ENCODE peak calls at places on chromosomes 1 and 21, in six cellular contexts. One of them, this sample, is unnamed.

GRCh38 chr1:160597705-160598104 is 18.4 kb upstream of the CD84 start:
- DNase-seq in sigmoid colon: no peak
- DNase-seq in transverse colon: no peak
- DNase-seq in vagina: no peak
- DNase-seq in H1: no peak
- DNase-seq in HCT116: no peak
- DNase-seq in this sample: no peak

GRCh38 chr1:10969267-10969970 is 43.0 kb upstream of the TARDBP start:
- DNase-seq in sigmoid colon: no peak
- DNase-seq in H1: no peak
- DNase-seq in vagina: no peak
- DNase-seq in HCT116: no peak
- DNase-seq in transverse colon: no peak
- DNase-seq in this sample: no peak

GRCh38 chr1:202964755-202965440 is 2.2 kb downstream of the CYB5R1 start:
- DNase-seq in H1: no peak
- DNase-seq in sigmoid colon: no peak
- DNase-seq in HCT116: no peak
- DNase-seq in transverse colon: no peak
- DNase-seq in vagina: no peak
- DNase-seq in this sample: no peak

GRCh38 chr1:46333300-46334029 is 7.1 kb upstream of the NSUN4 start:
- DNase-seq in HCT116: peak; percentile 65
- DNase-seq in sigmoid colon: no peak
- DNase-seq in H1: peak; percentile 34
- DNase-seq in vagina: no peak
- DNase-seq in transverse colon: no peak
- DNase-seq in this sample: no peak

GRCh38 chr1:3685229-3685628 is 32.9 kb downstream of the TP73 start:
- DNase-seq in vagina: no peak
- DNase-seq in H1: no peak
- DNase-seq in transverse colon: no peak
- DNase-seq in HCT116: no peak
- DNase-seq in sigmoid colon: no peak
- DNase-seq in this sample: peak; percentile 46

GRCh38 chr1:45213892-45214291 is 7.5 kb upstream of the ZSWIM5 start:
- DNase-seq in HCT116: no peak
- DNase-seq in transverse colon: no peak
- DNase-seq in vagina: no peak
- DNase-seq in H1: no peak
- DNase-seq in sigmoid colon: no peak
- DNase-seq in this sample: no peak

GRCh38 chr1:34163792-34164509 is 1.1 kb downstream of the CSMD2 start:
- DNase-seq in transverse colon: no peak
- DNase-seq in HCT116: no peak
- DNase-seq in vagina: no peak
- DNase-seq in H1: no peak
- DNase-seq in sigmoid colon: no peak
- DNase-seq in this sample: no peak

GRCh38 chr1:27144349-27144748 is 10.6 kb downstream of the SLC9A1 start:
- DNase-seq in transverse colon: peak; percentile 76
- DNase-seq in vagina: no peak
- DNase-seq in H1: no peak
- DNase-seq in sigmoid colon: no peak
- DNase-seq in HCT116: no peak
- DNase-seq in this sample: peak; percentile 69

GRCh38 chr1:54324750-54325704 is 81.2 kb downstream of the SSBP3 start:
- DNase-seq in sigmoid colon: peak; percentile 87
- DNase-seq in HCT116: no peak
- DNase-seq in transverse colon: no peak
- DNase-seq in H1: no peak
- DNase-seq in vagina: no peak
- DNase-seq in this sample: no peak

GRCh38 chr1:177181631-177182291 is 11.0 kb downstream of the BRINP2 start:
- DNase-seq in H1: peak; percentile 56
- DNase-seq in sigmoid colon: peak; percentile 65
- DNase-seq in HCT116: peak; percentile 33
- DNase-seq in transverse colon: peak; percentile 37
- DNase-seq in vagina: no peak
- DNase-seq in this sample: peak; percentile 6

GRCh38 chr1:114530224-114530623 is 19.2 kb upstream of the TRIM33 start:
- DNase-seq in HCT116: no peak
- DNase-seq in transverse colon: no peak
- DNase-seq in sigmoid colon: no peak
- DNase-seq in vagina: no peak
- DNase-seq in H1: no peak
- DNase-seq in this sample: no peak

GRCh38 chr1:54465351-54465811 is 59.2 kb upstream of the SSBP3 start:
- DNase-seq in HCT116: no peak
- DNase-seq in H1: no peak
- DNase-seq in sigmoid colon: peak; percentile 63
- DNase-seq in vagina: no peak
- DNase-seq in transverse colon: no peak
- DNase-seq in this sample: no peak

GRCh38 chr1:27418326-27418761 is 25.9 kb downstream of the GPR3 start:
- DNase-seq in H1: no peak
- DNase-seq in sigmoid colon: peak; percentile 95
- DNase-seq in HCT116: no peak
- DNase-seq in vagina: no peak
- DNase-seq in transverse colon: peak; percentile 64
- DNase-seq in this sample: peak; percentile 75

GRCh38 chr1:89198500-89199072 is at the start of gene GBP4:
- DNase-seq in H1: no peak
- DNase-seq in vagina: no peak
- DNase-seq in transverse colon: peak; percentile 46
- DNase-seq in HCT116: no peak
- DNase-seq in sigmoid colon: peak; percentile 70
- DNase-seq in this sample: peak; percentile 55

GRCh38 chr1:71223949-71224348 is 143.1 kb upstream of the ZRANB2 start:
- DNase-seq in transverse colon: no peak
- DNase-seq in HCT116: no peak
- DNase-seq in sigmoid colon: no peak
- DNase-seq in H1: no peak
- DNase-seq in vagina: no peak
- DNase-seq in this sample: no peak

GRCh38 chr21:46157396-46157986 is 2.1 kb upstream of the FTCD start:
- DNase-seq in sigmoid colon: peak; percentile 60
- DNase-seq in H1: no peak
- DNase-seq in vagina: peak; percentile 64
- DNase-seq in transverse colon: peak; percentile 4
- DNase-seq in HCT116: no peak
- DNase-seq in this sample: no peak

GRCh38 chr1:186793582-186793927 is 35.2 kb upstream of the PLA2G4A start:
- DNase-seq in sigmoid colon: no peak
- DNase-seq in transverse colon: no peak
- DNase-seq in H1: no peak
- DNase-seq in HCT116: no peak
- DNase-seq in vagina: no peak
- DNase-seq in this sample: no peak

GRCh38 chr1:111455642-111456031 is 6.4 kb downstream of the ATP5PB start:
- DNase-seq in transverse colon: no peak
- DNase-seq in sigmoid colon: no peak
- DNase-seq in H1: no peak
- DNase-seq in vagina: no peak
- DNase-seq in HCT116: no peak
- DNase-seq in this sample: no peak

GRCh38 chr1:216847385-216848036 is 124.3 kb upstream of the ESRRG start:
- DNase-seq in transverse colon: no peak
- DNase-seq in sigmoid colon: no peak
- DNase-seq in vagina: no peak
- DNase-seq in HCT116: no peak
- DNase-seq in H1: no peak
- DNase-seq in this sample: no peak

GRCh38 chr1:46183926-46184557 is 7.8 kb upstream of the P3R3URF start:
- DNase-seq in H1: no peak
- DNase-seq in vagina: no peak
- DNase-seq in HCT116: no peak
- DNase-seq in sigmoid colon: no peak
- DNase-seq in transverse colon: no peak
- DNase-seq in this sample: no peak

DNA sequence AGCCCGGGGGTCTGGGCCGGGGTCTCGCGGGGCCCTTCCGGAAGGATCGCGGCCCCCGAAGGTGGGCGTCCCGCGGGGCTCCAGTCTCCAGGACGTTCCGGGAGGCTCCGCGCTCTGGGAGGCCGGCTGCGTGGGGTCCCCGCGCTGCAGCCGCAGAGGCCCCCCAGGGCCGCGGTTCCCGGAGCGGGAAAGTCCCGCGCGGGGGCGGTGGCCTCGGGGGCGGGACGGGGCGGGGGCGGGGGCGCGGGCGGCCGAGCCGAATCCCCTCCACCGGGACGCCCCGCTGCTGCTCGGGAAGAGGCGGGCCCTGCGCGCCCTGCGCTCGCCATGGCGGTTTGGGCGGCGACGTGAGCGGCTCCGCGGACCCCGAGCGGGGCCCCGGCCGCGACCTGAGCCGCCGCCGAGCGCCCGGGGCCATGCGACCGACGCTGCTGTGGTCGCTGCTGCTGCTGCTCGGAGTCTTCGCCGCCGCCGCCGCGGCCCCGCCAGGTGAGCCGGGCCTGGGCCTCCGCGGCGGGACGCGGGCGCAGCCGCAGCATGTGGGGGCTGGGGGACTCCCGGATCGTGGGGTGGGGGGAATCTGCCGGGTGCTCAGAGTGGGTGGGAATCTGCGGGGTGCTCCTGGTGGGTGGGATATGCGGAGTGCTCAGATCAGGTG is at the start of gene IFNGR2:
- DNase-seq in HCT116: no peak
- DNase-seq in H1: no peak
- DNase-seq in transverse colon: peak; percentile 50
- DNase-seq in vagina: no peak
- DNase-seq in sigmoid colon: peak; percentile 70
- DNase-seq in this sample: no peak
- TF ChIP-seq POLR2A in HCT116: peak; percentile 52
- TF ChIP-seq POLR2A in H1: no peak
- TF ChIP-seq POLR2A in transverse colon: no peak
- TF ChIP-seq POLR2A in vagina: peak; percentile 31
- TF ChIP-seq POLR2A in sigmoid colon: no peak
- TF ChIP-seq POLR2A in this sample: peak; percentile 33

GRCh38 chr1:95176859-95177258 is 57.2 kb upstream of the RWDD3 start:
- DNase-seq in vagina: no peak
- DNase-seq in sigmoid colon: no peak
- DNase-seq in HCT116: no peak
- DNase-seq in transverse colon: no peak
- DNase-seq in H1: no peak
- DNase-seq in this sample: no peak

GRCh38 chr1:95183952-95184351 is 50.1 kb upstream of the RWDD3 start:
- DNase-seq in HCT116: no peak
- DNase-seq in sigmoid colon: no peak
- DNase-seq in transverse colon: no peak
- DNase-seq in H1: no peak
- DNase-seq in vagina: no peak
- DNase-seq in this sample: no peak

GRCh38 chr1:95179205-95180001 is 54.6 kb upstream of the RWDD3 start:
- DNase-seq in sigmoid colon: no peak
- DNase-seq in vagina: no peak
- DNase-seq in H1: no peak
- DNase-seq in HCT116: no peak
- DNase-seq in transverse colon: no peak
- DNase-seq in this sample: no peak
- TF ChIP-seq POLR2AphosphoS5 in sigmoid colon: peak; percentile 71
- TF ChIP-seq POLR2AphosphoS5 in vagina: no peak
- TF ChIP-seq POLR2AphosphoS5 in H1: no peak
- TF ChIP-seq POLR2AphosphoS5 in HCT116: no peak
- TF ChIP-seq POLR2AphosphoS5 in transverse colon: no peak
- TF ChIP-seq POLR2AphosphoS5 in this sample: no peak

DNA sequence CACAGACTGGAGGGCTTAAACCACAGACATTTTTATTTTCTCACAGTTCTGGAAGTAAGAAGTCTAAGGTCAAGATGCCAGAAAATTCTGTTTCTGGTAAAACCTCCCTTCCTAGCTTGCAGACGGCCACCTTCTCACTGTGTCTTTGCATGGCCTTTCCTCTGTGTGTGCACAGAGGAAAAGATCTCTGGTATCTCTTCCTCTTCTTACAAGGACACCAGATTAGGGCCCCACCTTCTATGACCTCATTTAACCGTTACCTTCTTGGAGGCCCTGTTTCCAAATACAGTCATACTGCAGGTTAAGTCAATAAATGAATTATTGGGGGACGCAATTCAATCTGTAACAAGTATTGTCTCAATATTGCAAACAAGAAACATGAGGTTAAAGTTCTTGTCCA is 63.0 kb upstream of the PRDX6 start:
- DNase-seq in transverse colon: no peak
- DNase-seq in vagina: no peak
- DNase-seq in HCT116: no peak
- DNase-seq in sigmoid colon: no peak
- DNase-seq in H1: no peak
- DNase-seq in this sample: no peak
- H3K4me3 ChIP-seq in transverse colon: no peak overlapping the region
- H3K4me3 ChIP-seq in vagina: no peak overlapping the region
- H3K4me3 ChIP-seq in HCT116: no peak overlapping the region
- H3K4me3 ChIP-seq in sigmoid colon: no peak overlapping the region
- H3K4me3 ChIP-seq in H1: no peak overlapping the region
- H3K4me3 ChIP-seq in this sample: no peak overlapping the region

GRCh38 chr21:44952116-44952928 is 12.5 kb downstream of the SLX9 start:
- DNase-seq in H1: no peak
- DNase-seq in HCT116: no peak
- DNase-seq in sigmoid colon: no peak
- DNase-seq in vagina: no peak
- DNase-seq in transverse colon: no peak
- DNase-seq in this sample: no peak

GRCh38 chr21:44954281-44954771 is 14.5 kb downstream of the SLX9 start:
- DNase-seq in sigmoid colon: no peak
- DNase-seq in HCT116: no peak
- DNase-seq in transverse colon: no peak
- DNase-seq in vagina: no peak
- DNase-seq in H1: no peak
- DNase-seq in this sample: no peak

GRCh38 chr21:44951186-44951915 is 11.5 kb downstream of the SLX9 start:
- DNase-seq in HCT116: no peak
- DNase-seq in transverse colon: no peak
- DNase-seq in vagina: no peak
- DNase-seq in sigmoid colon: no peak
- DNase-seq in H1: no peak
- DNase-seq in this sample: no peak

GRCh38 chr21:44953628-44954021 is 13.8 kb downstream of the SLX9 start:
- DNase-seq in transverse colon: no peak
- DNase-seq in H1: no peak
- DNase-seq in HCT116: no peak
- DNase-seq in sigmoid colon: no peak
- DNase-seq in vagina: no peak
- DNase-seq in this sample: no peak

DNA sequence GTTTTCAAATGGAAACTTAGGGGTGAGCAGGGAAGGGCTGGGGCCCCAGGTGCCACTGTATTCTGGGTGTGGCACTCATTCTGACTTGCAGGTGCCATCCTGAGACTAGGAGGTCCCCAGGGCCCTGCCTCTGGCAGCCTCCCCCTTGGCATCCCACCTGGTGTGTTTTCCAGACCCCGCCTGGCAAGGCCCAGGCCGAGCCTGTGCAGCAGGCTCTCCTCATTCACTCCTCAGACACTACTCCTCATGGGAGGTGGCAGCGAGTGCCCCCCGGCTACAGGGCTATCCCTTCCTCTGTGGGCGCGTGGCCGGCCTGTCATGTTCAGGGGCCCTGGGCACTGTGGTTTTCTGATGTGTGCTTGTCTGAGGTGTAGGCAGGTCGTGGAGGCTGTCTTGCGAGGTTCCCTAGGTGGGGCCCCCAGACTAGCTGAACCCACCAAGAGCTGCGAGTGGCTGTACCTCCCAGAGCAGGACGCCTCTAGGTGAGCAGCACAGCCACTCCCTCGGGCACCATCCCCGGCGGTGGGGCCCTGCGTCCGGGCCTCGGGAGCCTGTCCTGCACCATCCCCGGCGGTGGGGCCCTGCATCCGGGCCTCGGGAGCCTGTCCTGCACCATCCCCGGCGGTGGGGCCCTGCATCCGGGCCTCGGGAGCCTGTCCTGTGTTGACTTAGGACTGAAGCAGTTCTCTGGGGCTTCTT is 13.2 kb downstream of the SLX9 start:
- DNase-seq in vagina: no peak
- DNase-seq in H1: no peak
- DNase-seq in HCT116: no peak
- DNase-seq in sigmoid colon: no peak
- DNase-seq in transverse colon: no peak
- DNase-seq in this sample: no peak
- TF ChIP-seq POLR2A in vagina: no peak
- TF ChIP-seq POLR2A in H1: no peak
- TF ChIP-seq POLR2A in HCT116: no peak
- TF ChIP-seq POLR2A in sigmoid colon: no peak
- TF ChIP-seq POLR2A in transverse colon: no peak
- TF ChIP-seq POLR2A in this sample: no peak